ENCODE peak calls at places on chromosomes 13 and 19, in seven cellular contexts. H, F, K, J, U, R and E are unnamed samples.

GRCh38 chr13:104809483-104809882 is 1726.0 kb downstream of the EFNB2 start:
- DNase-seq in U (no peak), J (no peak), R (peak; percentile 47), K (no peak), F (no peak), H (no peak), E (peak; percentile 15)

GRCh38 chr19:3644351-3645066 is 17.9 kb upstream of the CACTIN start:
- DNase-seq in H (no peak), F (no peak), R (peak; percentile 25), J (no peak), K (no peak), U (no peak), E (no peak)

GRCh38 chr19:6761053-6761676 is 6.1 kb downstream of the SH2D3A start:
- DNase-seq in U (peak; percentile 36), R (peak; percentile 28), H (no peak), K (no peak), J (no peak), F (no peak), E (no peak)

GRCh38 chr13:48029859-48030258 is 7.7 kb upstream of the NUDT15 start:
- DNase-seq in K (no peak), F (no peak), R (no peak), U (no peak), J (no peak), H (no peak), E (no peak)

GRCh38 chr13:20363604-20364003 is 131.5 kb upstream of the GJB6 start:
- DNase-seq in U (no peak), K (no peak), J (no peak), F (no peak), R (no peak), H (no peak), E (no peak)

GRCh38 chr13:33628662-33629061 is 189.3 kb upstream of the RFC3 start:
- DNase-seq in J (no peak), R (no peak), F (no peak), H (no peak), U (no peak), K (no peak), E (no peak)

GRCh38 chr13:51683537-51684050 is 99.3 kb downstream of the WDFY2 start:
- DNase-seq in U (no peak), J (no peak), F (no peak), K (no peak), R (no peak), H (no peak), E (no peak)

GRCh38 chr19:13220847-13221246 is 70.6 kb downstream of the IER2 start:
- DNase-seq in J (no peak), U (no peak), H (no peak), R (no peak), K (no peak), F (no peak), E (no peak)

GRCh38 chr19:1935484-1936208 is 5.3 kb upstream of the CSNK1G2 start:
- DNase-seq in R (peak; percentile 46), F (no peak), U (no peak), H (no peak), J (no peak), K (no peak), E (peak; percentile 25)

GRCh38 chr13:28533049-28533436 is 38.1 kb upstream of the FLT1 start:
- DNase-seq in R (peak; percentile 25), K (no peak), U (no peak), H (no peak), J (no peak), F (no peak), E (peak; percentile 9)

GRCh38 chr19:42078538-42079275 is 2.7 kb downstream of the ZNF574 start:
- DNase-seq in K (no peak), J (no peak), R (no peak), H (no peak), U (no peak), F (no peak), E (no peak)

GRCh38 chr13:41058229-41059070 is 2.9 kb upstream of the WBP4 start:
- DNase-seq in U (no peak), R (no peak), J (no peak), H (no peak), F (no peak), K (no peak), E (peak; percentile 26)

GRCh38 chr19:56405062-56405461 is 930 bp downstream of the ZNF583 start:
- DNase-seq in F (no peak), J (no peak), H (no peak), R (no peak), U (no peak), K (no peak), E (no peak)

GRCh38 chr19:49102303-49102702 is 11.9 kb upstream of the LIN7B start:
- DNase-seq in K (no peak), U (no peak), H (no peak), F (no peak), R (no peak), J (no peak), E (no peak)

GRCh38 chr19:16342002-16342715 is 17.5 kb downstream of the KLF2 start:
- DNase-seq in J (no peak), H (no peak), F (no peak), R (peak; percentile 72), U (peak; percentile 61), K (no peak), E (no peak)

GRCh38 chr19:46898731-46899130 is 37.9 kb downstream of the ARHGAP35 start:
- DNase-seq in K (no peak), U (no peak), F (no peak), R (peak; percentile 32), H (no peak), J (no peak), E (peak; percentile 56)

GRCh38 chr19:2587001-2587719 is 111.2 kb downstream of the GADD45B start:
- DNase-seq in K (no peak), F (no peak), U (no peak), J (no peak), R (no peak), H (no peak), E (no peak)

GRCh38 chr13:65725001-65725400 is 1505.1 kb downstream of the PCDH9 start:
- DNase-seq in F (no peak), R (no peak), J (no peak), U (no peak), K (no peak), H (no peak), E (peak; percentile 1)

GRCh38 chr19:18649371-18650047 is 12.7 kb downstream of the KLHL26 start:
- DNase-seq in H (no peak), F (peak; percentile 72), J (no peak), K (no peak), U (no peak), R (no peak), E (no peak)

GRCh38 chr13:72530471-72530870 is 197.0 kb downstream of the MZT1 start:
- DNase-seq in H (no peak), U (no peak), K (no peak), F (no peak), J (no peak), R (peak; percentile 31), E (peak; percentile 39)

GRCh38 chr19:7670150-7670784 is 1.4 kb downstream of the RETN start:
- DNase-seq in U (no peak), R (no peak), F (no peak), H (no peak), K (no peak), J (no peak), E (no peak)

GRCh38 chr19:45224645-45225044 is 20.6 kb downstream of the EXOC3L2 start:
- DNase-seq in J (no peak), R (no peak), K (no peak), U (no peak), H (no peak), F (no peak), E (no peak)

GRCh38 chr19:31675187-31675913 is 326.1 kb upstream of the TSHZ3 start:
- DNase-seq in H (no peak), F (no peak), R (peak; percentile 61), K (no peak), J (no peak), U (no peak), E (peak; percentile 16)

GRCh38 chr13:45331981-45332830 is 8.8 kb downstream of the TPT1 start:
- DNase-seq in J (no peak), H (no peak), R (peak; percentile 84), K (peak; percentile 23), U (no peak), F (no peak), E (peak; percentile 83)

GRCh38 chr19:2046046-2046907 is 4.8 kb downstream of the MKNK2 start:
- DNase-seq in H (no peak), R (no peak), K (no peak), J (no peak), U (no peak), F (no peak), E (no peak)

GRCh38 chr13:110876592-110876991 is 38.3 kb downstream of the ANKRD10 start:
- DNase-seq in F (no peak), H (no peak), K (no peak), U (no peak), J (no peak), R (no peak), E (no peak)

GRCh38 chr19:44303305-44303704 is 1.5 kb downstream of the ZNF235 start:
- DNase-seq in R (no peak), J (no peak), F (no peak), H (no peak), U (no peak), K (no peak), E (peak; percentile 3)

GRCh38 chr13:99969368-99969933 is 2.1 kb downstream of the ZIC5 start:
- DNase-seq in J (no peak), F (no peak), U (no peak), K (no peak), R (no peak), H (no peak), E (no peak)

GRCh38 chr13:109938255-109938936 is 152.0 kb upstream of the IRS2 start:
- DNase-seq in H (no peak), J (no peak), R (peak; percentile 56), K (no peak), U (no peak), F (no peak), E (peak; percentile 73)

GRCh38 chr19:35856546-35857149 is at the start of gene KIRREL2:
- DNase-seq in F (no peak), K (peak; percentile 36), H (no peak), U (peak; percentile 50), J (no peak), R (no peak), E (no peak)

GRCh38 chr19:33395561-33396550 is 22.3 kb downstream of the CEBPG start:
- DNase-seq in F (peak; percentile 66), R (peak; percentile 80), J (no peak), H (no peak), U (no peak), K (no peak), E (peak; percentile 67)

GRCh38 chr19:2167896-2168618 is 4.3 kb downstream of the DOT1L start:
- DNase-seq in F (no peak), U (peak; percentile 53), J (no peak), R (peak; percentile 78), H (no peak), K (no peak), E (peak; percentile 72)

GRCh38 chr13:73119612-73120011 is 60.8 kb downstream of the KLF5 start:
- DNase-seq in R (no peak), U (no peak), K (no peak), J (no peak), H (no peak), F (no peak), E (no peak)

GRCh38 chr19:4297901-4298771 is 4.1 kb downstream of the TMIGD2 start:
- DNase-seq in R (peak; percentile 30), F (no peak), J (no peak), K (no peak), U (peak; percentile 45), H (no peak), E (no peak)

GRCh38 chr19:52691737-52692136 is 43.1 kb downstream of the ZNF611 start:
- DNase-seq in K (no peak), U (no peak), H (no peak), R (no peak), J (no peak), F (no peak), E (no peak)

GRCh38 chr19:3250675-3251074 is 26.2 kb downstream of the CELF5 start:
- DNase-seq in U (peak; percentile 57), F (no peak), K (peak; percentile 36), H (no peak), J (no peak), R (no peak), E (no peak)

GRCh38 chr19:13817615-13818371 is 22.6 kb downstream of the ZSWIM4 start:
- DNase-seq in F (no peak), R (no peak), U (no peak), H (no peak), K (no peak), J (no peak), E (no peak)